ENCODE peak calls at places on chromosome 21, in ten cellular contexts. A is activated naive CD4-positive, alpha-beta T cell; E is GM12864; T is stimulated activated naive CD8-positive, alpha-beta T cell treated with anti-CD3 and anti-CD28 coated beads, Interleukin-15, Interleukin-2, amounts not matched to agents 100 U/mL and 50 U/mL, for 24 hours; O is psoas muscle; F is upper lobe of left lung; X is NCI-H1092; R is endothelial cell; G is T-helper 2 cell; D is T1000. C is an unnamed sample.
A peak's percentile ranks its signal among the peaks of the same experiment; 100 is the strongest.

GRCh38 chr21:29053656-29054055 is 19.8 kb downstream of the CCT8 start:
- DNase-seq in A (no peak), E (no peak), F (no peak), R (no peak), D (no peak), O (no peak), X (no peak), G (no peak), T (no peak), C (no peak)

GRCh38 chr21:45040739-45041138 is 33.6 kb upstream of the ADARB1 start:
- DNase-seq in D (no peak), A (no peak), G (no peak), T (no peak), E (no peak), R (no peak), F (peak; percentile 76), O (peak; percentile 14), X (no peak), C (no peak)

GRCh38 chr21:36210779-36211659 is 54.4 kb downstream of the DOP1B start:
- DNase-seq in T (no peak), R (no peak), G (no peak), O (no peak), D (no peak), F (no peak), E (no peak), X (no peak), A (no peak), C (no peak)

GRCh38 chr21:17931080-17931479 is 111.9 kb upstream of the C21orf91 start:
- DNase-seq in G (no peak), D (no peak), R (no peak), A (no peak), E (no peak), X (no peak), O (no peak), T (peak; percentile 7), F (no peak), C (no peak)

GRCh38 chr21:37915941-37916794 is at the start of gene KCNJ6:
- DNase-seq in T (peak; percentile 15), G (no peak), D (no peak), X (peak; percentile 75), R (peak; percentile 89), E (no peak), F (peak; percentile 89), A (no peak), O (peak; percentile 17), C (peak; percentile 2)

GRCh38 chr21:33587792-33588484 is 546 bp downstream of the DONSON start:
- DNase-seq in G (peak; percentile 4), O (peak; percentile 49), T (no peak), E (no peak), D (peak; percentile 34), F (no peak), X (peak; percentile 28), R (peak; percentile 31), A (no peak), C (no peak)

GRCh38 chr21:42781981-42782722 is 97.2 kb downstream of the WDR4 start:
- DNase-seq in G (no peak), X (no peak), O (no peak), E (no peak), A (no peak), T (no peak), F (no peak), D (no peak), R (no peak), C (no peak)

GRCh38 chr21:29939859-29940245 is at the start of gene GRIK1:
- DNase-seq in E (no peak), R (no peak), G (no peak), O (no peak), X (no peak), D (no peak), T (no peak), F (peak; percentile 64), A (no peak), C (no peak)

GRCh38 chr21:44880762-44881585 is 7.5 kb upstream of the PTTG1IP start:
- DNase-seq in R (no peak), A (no peak), F (no peak), T (no peak), X (no peak), E (no peak), O (no peak), G (no peak), D (no peak), C (no peak)

GRCh38 chr21:36185498-36185897 is 28.9 kb downstream of the DOP1B start:
- DNase-seq in O (no peak), G (no peak), T (no peak), E (no peak), R (no peak), X (no peak), A (no peak), F (no peak), D (no peak), C (no peak)

GRCh38 chr21:34536820-34537219 is 24.8 kb upstream of the KCNE1 start:
- DNase-seq in A (no peak), G (no peak), D (no peak), T (no peak), F (no peak), R (no peak), O (no peak), E (no peak), X (no peak), C (no peak)

GRCh38 chr21:33024278-33025103 is 1.2 kb upstream of the OLIG2 start:
- DNase-seq in F (no peak), T (no peak), R (no peak), A (no peak), G (no peak), X (no peak), O (no peak), D (no peak), E (no peak), C (no peak)

GRCh38 chr21:39863111-39863510 is 4.1 kb upstream of the PCP4 start:
- DNase-seq in G (no peak), E (no peak), T (no peak), D (no peak), A (no peak), X (peak; percentile 90), F (no peak), R (no peak), O (no peak), C (no peak)

GRCh38 chr21:46391773-46392172 is 66.9 kb upstream of the DIP2A start:
- DNase-seq in G (no peak), X (no peak), D (no peak), O (peak; percentile 12), A (no peak), T (no peak), R (no peak), F (no peak), E (no peak), C (no peak)

GRCh38 chr21:38506606-38507331 is 8.5 kb upstream of the ERG start:
- DNase-seq in X (no peak), E (no peak), R (no peak), F (peak; percentile 45), A (no peak), T (no peak), D (no peak), G (no peak), O (no peak), C (no peak)

GRCh38 chr21:40595806-40596205 is 251.2 kb downstream of the DSCAM start:
- DNase-seq in G (no peak), F (no peak), T (no peak), R (no peak), O (no peak), A (no peak), D (no peak), E (no peak), X (no peak), C (no peak)

GRCh38 chr21:45787371-45787770 is 143.8 kb downstream of the PCBP3 start:
- DNase-seq in G (no peak), A (no peak), O (no peak), D (no peak), R (no peak), T (no peak), E (no peak), F (no peak), X (no peak), C (no peak)

GRCh38 chr21:41482321-41482720 is 25.6 kb downstream of the TMPRSS2 start:
- DNase-seq in R (no peak), F (no peak), O (no peak), X (no peak), T (no peak), A (no peak), E (no peak), D (no peak), G (no peak), C (no peak)

GRCh38 chr21:36747114-36747814 is 48.3 kb downstream of the SIM2 start:
- DNase-seq in F (no peak), A (no peak), X (no peak), E (no peak), R (peak; percentile 31), O (no peak), G (no peak), T (peak; percentile 8), D (no peak), C (no peak)

GRCh38 chr21:42636535-42636914 is 16.9 kb upstream of the PDE9A start:
- DNase-seq in T (no peak), G (no peak), X (no peak), O (no peak), D (no peak), R (no peak), A (no peak), E (no peak), F (no peak), C (no peak)

GRCh38 chr21:32884062-32884461 is 112.5 kb upstream of the PAXBP1 start:
- DNase-seq in G (no peak), D (no peak), F (no peak), T (no peak), O (no peak), X (no peak), R (no peak), A (no peak), E (no peak), C (no peak)

GRCh38 chr21:36861595-36861883 is 104.9 kb downstream of the HLCS start:
- DNase-seq in F (no peak), R (no peak), A (no peak), G (no peak), X (no peak), E (no peak), O (no peak), T (no peak), D (no peak), C (no peak)

GRCh38 chr21:31875424-31876097 is 2.7 kb downstream of the HUNK start:
- DNase-seq in G (no peak), F (no peak), D (no peak), R (no peak), X (no peak), E (no peak), T (no peak), A (no peak), O (no peak), C (no peak)

GRCh38 chr21:37757631-37758376 is 158.5 kb downstream of the KCNJ6 start:
- DNase-seq in R (no peak), X (peak; percentile 62), E (no peak), G (no peak), D (no peak), T (no peak), A (no peak), F (no peak), O (no peak), C (peak; percentile 1)

GRCh38 chr21:44934797-44935532 is 4.9 kb upstream of the SLX9 start:
- DNase-seq in F (peak; percentile 43), O (no peak), X (no peak), R (no peak), T (no peak), D (no peak), G (no peak), E (no peak), A (no peak), C (no peak)

GRCh38 chr21:33109574-33110339 is 39.8 kb downstream of the OLIG1 start:
- DNase-seq in R (peak; percentile 29), X (no peak), E (no peak), F (peak; percentile 86), G (no peak), T (peak; percentile 24), D (no peak), O (no peak), A (no peak), C (no peak)

GRCh38 chr21:38989745-38990423 is 184.2 kb downstream of the ETS2 start:
- DNase-seq in O (peak; percentile 33), R (no peak), E (no peak), T (no peak), G (no peak), F (no peak), A (no peak), X (peak; percentile 87), D (no peak), C (peak; percentile 63)

GRCh38 chr21:29658934-29659203 is 280.9 kb downstream of the GRIK1 start:
- DNase-seq in G (no peak), E (no peak), A (no peak), X (no peak), T (no peak), O (no peak), F (no peak), D (no peak), R (no peak), C (no peak)

C was measured in NCI-H2081 treated with DMSO at 0.1 percent for 48 hours.